ENCODE peak calls at places on chromosome 6, in seven cellular contexts. T is substantia nigra; B is tibial artery; A is GOT3; R is stimulated activated CD4-positive, alpha-beta T cell treated with anti-CD3 and anti-CD28 coated beads, Interleukin-15, amount 100 ng/mL, for 1 hour; G is caudate nucleus; M is progenitor cell of endocrine pancreas. O is an unnamed sample.

GRCh38 chr6:88493717-88494116 is 327.6 kb upstream of the CNR1 start:
- DNase-seq in G (no peak), M (no peak), B (no peak), T (no peak), R (no peak), A (no peak), O (no peak)

GRCh38 chr6:147117580-147117979 is 86.6 kb upstream of the STXBP5 start:
- DNase-seq in M (no peak), R (no peak), T (no peak), G (no peak), A (no peak), B (no peak), O (no peak)

GRCh38 chr6:29426654-29427053 is 11.9 kb downstream of the OR12D1 start:
- DNase-seq in M (no peak), A (no peak), T (no peak), B (no peak), R (no peak), G (no peak), O (no peak)

GRCh38 chr6:125102901-125103300 is 50.7 kb upstream of the TPD52L1 start:
- DNase-seq in T (no peak), M (no peak), R (no peak), A (no peak), B (no peak), G (no peak), O (no peak)

GRCh38 chr6:40585218-40585617 is 1.9 kb downstream of the LRFN2 start:
- DNase-seq in M (no peak), T (no peak), G (no peak), B (no peak), R (no peak), A (no peak), O (no peak)

GRCh38 chr6:12841619-12842018 is 125.1 kb downstream of the PHACTR1 start:
- DNase-seq in R (no peak), G (no peak), A (no peak), M (no peak), T (no peak), B (no peak), O (no peak)

GRCh38 chr6:43434001-43434400 is 6.7 kb downstream of the ABCC10 start:
- DNase-seq in A (no peak), G (no peak), B (no peak), T (no peak), M (no peak), R (no peak), O (no peak)

GRCh38 chr6:166417285-166417691 is 34.5 kb upstream of the MPC1 start:
- DNase-seq in T (no peak), R (no peak), B (no peak), M (no peak), G (no peak), A (no peak), O (no peak)

GRCh38 chr6:71410164-71410566 is 121.6 kb downstream of the OGFRL1 start:
- DNase-seq in A (no peak), B (no peak), M (no peak), G (no peak), R (no peak), T (no peak), O (no peak)

GRCh38 chr6:163955752-163956151 is 541.2 kb downstream of the QKI start:
- DNase-seq in R (no peak), M (no peak), A (no peak), G (no peak), B (no peak), T (no peak), O (no peak)